ENCODE peak calls at places on chromosome 22, in ten cellular contexts. J is heart right ventricle, U is transverse colon, G is psoas muscle, E is IMR-90, F is right lobe of liver, H is testis, A is endothelial cell of umbilical vein, X is fibroblast of lung, B is adrenal gland. M is an unnamed sample.

GRCh38 chr22:33056108-33056507 is 2.1 kb downstream of the SYN3 start:
- DNase-seq in G (no peak), B (no peak), X (no peak), F (no peak), J (no peak), U (no peak), E (no peak), H (no peak), A (no peak), M (no peak)

GRCh38 chr22:32880906-32881596 is 79.5 kb downstream of the TIMP3 start:
- DNase-seq in U (peak; percentile 23), B (peak; percentile 86), X (peak; percentile 83), A (peak; percentile 4), E (peak; percentile 73), F (peak; percentile 58), J (peak; percentile 87), H (peak; percentile 36), G (peak; percentile 70), M (peak; percentile 61)

GRCh38 chr22:35349704-35350538 is 31.0 kb upstream of the HMOX1 start:
- DNase-seq in H (peak; percentile 34), A (no peak), X (peak; percentile 41), U (no peak), F (no peak), G (no peak), J (no peak), E (peak; percentile 37), B (peak; percentile 51), M (peak; percentile 60)

GRCh38 chr22:45774016-45774670 is 102.5 kb downstream of the ATXN10 start:
- DNase-seq in H (no peak), X (no peak), J (no peak), E (no peak), G (no peak), F (no peak), B (no peak), A (no peak), U (no peak), M (no peak)

GRCh38 chr22:23072911-23073491 is 2.7 kb downstream of the GNAZ start:
- DNase-seq in J (no peak), U (no peak), B (no peak), F (peak; percentile 4), G (peak; percentile 20), E (no peak), A (no peak), X (peak; percentile 24), H (no peak), M (peak; percentile 74)

GRCh38 chr22:45226681-45227186 is 14.0 kb downstream of the KIAA0930 start:
- DNase-seq in B (peak; percentile 76), E (no peak), U (no peak), F (peak; percentile 63), H (peak; percentile 83), X (peak; percentile 37), J (no peak), A (no peak), G (peak; percentile 58), M (peak; percentile 28)

GRCh38 chr22:40904101-40904500 is 42.2 kb upstream of the DNAJB7 start:
- DNase-seq in A (no peak), F (no peak), H (no peak), J (no peak), E (no peak), U (no peak), B (no peak), G (no peak), X (no peak), M (no peak)

GRCh38 chr22:40728731-40729189 is 49.5 kb downstream of the MCHR1 start:
- DNase-seq in U (peak; percentile 54), B (no peak), E (no peak), G (no peak), F (no peak), H (no peak), J (no peak), X (peak; percentile 56), A (no peak), M (no peak)

GRCh38 chr22:46951326-46951725 is 188.9 kb downstream of the TBC1D22A start:
- DNase-seq in E (no peak), X (no peak), A (no peak), U (no peak), J (no peak), G (no peak), F (no peak), H (no peak), B (no peak), M (no peak)

GRCh38 chr22:22772396-22772795 is 115.2 kb upstream of the IGLL5 start:
- DNase-seq in X (no peak), J (no peak), B (no peak), F (no peak), U (no peak), G (no peak), H (no peak), E (no peak), A (no peak), M (no peak)

GRCh38 chr22:44664149-44664548 is 37.9 kb upstream of the PRR5 start:
- DNase-seq in J (peak; percentile 68), U (peak; percentile 67), X (peak; percentile 20), G (peak; percentile 79), F (peak; percentile 71), H (peak; percentile 78), E (peak; percentile 61), A (peak; percentile 62), B (peak; percentile 79), M (no peak)

GRCh38 chr22:44046485-44047141 is 22.5 kb downstream of the PARVB start:
- DNase-seq in G (no peak), U (no peak), F (no peak), E (no peak), B (no peak), H (peak; percentile 58), X (no peak), A (no peak), J (peak; percentile 62), M (peak; percentile 74)

DNA sequence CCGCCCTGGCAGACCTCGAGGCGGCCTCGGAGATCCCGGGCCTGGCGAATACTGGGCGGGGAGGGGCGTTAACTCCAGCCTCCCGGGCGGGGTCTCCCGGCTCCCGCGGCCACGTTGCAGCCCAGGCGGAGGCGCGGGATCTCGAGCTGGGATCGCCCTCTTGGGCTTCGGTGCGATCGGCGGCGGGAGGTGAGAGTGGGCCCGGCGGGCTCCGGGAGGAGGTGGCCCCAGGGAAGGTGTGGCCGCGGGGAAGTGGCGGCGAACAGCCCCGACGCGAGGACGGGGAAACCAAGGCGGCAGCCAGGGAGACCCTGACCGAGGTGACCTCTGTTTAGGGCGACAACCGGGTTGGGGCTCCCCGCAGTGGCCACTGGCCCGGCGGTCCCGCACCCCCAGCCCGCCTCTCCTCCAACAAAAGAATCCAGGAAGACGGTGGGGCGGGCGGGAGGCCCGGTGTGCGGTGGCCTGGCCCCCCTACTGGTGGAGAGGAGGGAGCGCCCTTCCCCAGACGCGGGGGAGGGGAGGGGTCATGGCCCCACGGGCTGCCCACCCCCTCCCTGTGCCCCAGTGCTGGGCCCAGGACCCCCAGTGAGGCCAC is at the start of gene PHETA2:
- DNase-seq in G (peak; percentile 75), J (no peak), A (peak; percentile 49), X (peak; percentile 51), H (no peak), U (peak; percentile 63), E (peak; percentile 25), B (peak; percentile 35), F (peak; percentile 47), M (peak; percentile 68)
- TF ChIP-seq CTCF in G (peak; percentile 28), J (no peak), A (peak; percentile 63), X (peak; percentile 31), H (peak; percentile 25), U (peak; percentile 40), E (peak; percentile 44), B (peak; percentile 38), F (peak; percentile 21), M (peak; percentile 73)

GRCh38 chr22:42316988-42317387 is 46.5 kb upstream of the TCF20 start:
- DNase-seq in H (no peak), A (no peak), U (peak; percentile 86), X (peak; percentile 71), B (no peak), J (no peak), G (no peak), F (no peak), E (no peak), M (no peak)
- H3K4me1 ChIP-seq in H (no peaks in the 10 kb centered on the region), A (no peaks in the 10 kb centered on the region), U (peaks cover 76% of the 10 kb centered on the region), X (no peaks in the 10 kb centered on the region), B (no peaks in the 10 kb centered on the region), J (peaks cover 8% of the 10 kb centered on the region), G (no peaks in the 10 kb centered on the region), F (no peaks in the 10 kb centered on the region), E (no peaks in the 10 kb centered on the region), M (peaks cover 7% of the 10 kb centered on the region)

GRCh38 chr22:38144025-38144405 is 33.5 kb upstream of the BAIAP2L2 start:
- DNase-seq in B (no peak), X (no peak), F (no peak), U (no peak), J (no peak), G (no peak), H (no peak), A (no peak), E (no peak), M (no peak)
- TF ChIP-seq CTCF in B (no peak), X (no peak), F (no peak), U (no peak), J (no peak), G (no peak), H (no peak), A (peak; percentile 3), E (no peak), M (peak; percentile 36)

GRCh38 chr22:37334859-37335818 is 52.8 kb downstream of the CYTH4 start:
- DNase-seq in E (no peak), A (no peak), H (no peak), G (no peak), U (no peak), F (no peak), X (no peak), B (no peak), J (no peak), M (peak; percentile 86)
- H3K4me1 ChIP-seq in E (peaks cover 29% of the 10 kb centered on the region), A (peaks cover 19% of the 10 kb centered on the region), H (no peaks in the 10 kb centered on the region), G (no peaks in the 10 kb centered on the region), U (peaks cover 8% of the 10 kb centered on the region), F (no peaks in the 10 kb centered on the region), X (peaks cover 4% of the 10 kb centered on the region), B (no peaks in the 10 kb centered on the region), J (no peaks in the 10 kb centered on the region), M (no peaks in the 10 kb centered on the region)